ENCODE peak calls at places on chromosomes 2 and 18, in four cellular contexts. S is IMR-90, Q is K562, U is GM12878. T is an unnamed sample.

GRCh38 chr2:132448771-132449170 is 32.2 kb downstream of the GPR39 start:
- DNase-seq in S (peak; percentile 55), Q (no peak), U (no peak), T (peak; percentile 26)

GRCh38 chr18:48138660-48139426 is 208.4 kb upstream of the SMAD2 start:
- DNase-seq in S (no peak), Q (no peak), U (no peak), T (no peak)

GRCh38 chr2:174012347-174013309 is 47.5 kb upstream of the SP3 start:
- DNase-seq in S (no peak), Q (no peak), U (no peak), T (peak; percentile 31)

GRCh38 chr2:59276033-59276432 is 1034.9 kb upstream of the FANCL start:
- DNase-seq in S (no peak), Q (peak; percentile 15), U (no peak), T (no peak)

GRCh38 chr2:239142806-239143205 is 258.0 kb downstream of the HDAC4 start:
- DNase-seq in S (peak; percentile 1), Q (no peak), U (no peak), T (no peak)

GRCh38 chr18:63095768-63096167 is 223.8 kb downstream of the BCL2 start:
- DNase-seq in S (no peak), Q (no peak), U (no peak), T (no peak)

GRCh38 chr2:27086722-27087446 is at the start of gene KHK:
- DNase-seq in S (no peak), Q (peak; percentile 44), U (no peak), T (no peak)

GRCh38 chr2:38246105-38246504 is 131.0 kb downstream of the ATL2 start:
- DNase-seq in S (no peak), Q (no peak), U (no peak), T (no peak)

GRCh38 chr2:41803361-41803760 is 244.5 kb upstream of the PKDCC start:
- DNase-seq in S (no peak), Q (no peak), U (no peak), T (no peak)

GRCh38 chr18:67379991-67380390 is 136.5 kb downstream of the DSEL start:
- DNase-seq in S (peak; percentile 21), Q (no peak), U (no peak), T (no peak)

GRCh38 chr2:119751706-119752105 is 8.0 kb upstream of the PTPN4 start:
- DNase-seq in S (peak; percentile 11), Q (no peak), U (no peak), T (no peak)

GRCh38 chr18:26405190-26405781 is 143.1 kb downstream of the KCTD1 start:
- DNase-seq in S (peak; percentile 53), Q (peak; percentile 16), U (no peak), T (peak; percentile 46)

GRCh38 chr2:6914829-6915228 is 2.4 kb upstream of the RNF144A start:
- DNase-seq in S (peak; percentile 2), Q (no peak), U (no peak), T (peak; percentile 60)

GRCh38 chr2:7692657-7693161 is 775.5 kb downstream of the RNF144A start:
- DNase-seq in S (peak; percentile 53), Q (no peak), U (no peak), T (no peak)

DNA sequence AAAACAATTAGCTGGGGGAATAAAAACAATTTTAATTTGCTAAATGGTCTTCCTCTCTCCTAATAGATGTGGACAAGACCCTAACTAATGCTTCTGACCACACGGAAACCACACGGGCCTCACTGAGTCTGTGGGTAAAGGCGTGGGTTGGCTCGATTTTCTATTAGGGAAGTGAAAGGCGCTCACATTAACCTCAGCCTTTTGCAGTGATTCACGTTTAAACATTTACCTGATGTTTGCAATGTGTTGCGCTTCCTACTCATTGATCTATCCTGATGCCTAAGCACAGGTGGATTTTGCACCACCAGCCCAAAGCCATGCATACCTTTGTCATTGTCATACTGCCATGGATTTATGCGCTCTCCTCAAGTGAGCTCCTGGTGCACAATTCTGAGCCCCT is 35.6 kb upstream of the NRP2 start:
- DNase-seq in S (no peak), Q (no peak), U (peak; percentile 38), T (no peak)
- TF ChIP-seq FOS in S (no peak), Q (no peak), U (no peak), T (no peak)

GRCh38 chr2:9843229-9844035 is at the start of gene TAF1B:
- DNase-seq in S (peak; percentile 88), Q (peak; percentile 97), U (peak; percentile 72), T (peak; percentile 96)
- TF ChIP-seq POLR2A in S (peak; percentile 71), Q (peak; percentile 79), U (peak; percentile 86), T (peak; percentile 80)

DNA sequence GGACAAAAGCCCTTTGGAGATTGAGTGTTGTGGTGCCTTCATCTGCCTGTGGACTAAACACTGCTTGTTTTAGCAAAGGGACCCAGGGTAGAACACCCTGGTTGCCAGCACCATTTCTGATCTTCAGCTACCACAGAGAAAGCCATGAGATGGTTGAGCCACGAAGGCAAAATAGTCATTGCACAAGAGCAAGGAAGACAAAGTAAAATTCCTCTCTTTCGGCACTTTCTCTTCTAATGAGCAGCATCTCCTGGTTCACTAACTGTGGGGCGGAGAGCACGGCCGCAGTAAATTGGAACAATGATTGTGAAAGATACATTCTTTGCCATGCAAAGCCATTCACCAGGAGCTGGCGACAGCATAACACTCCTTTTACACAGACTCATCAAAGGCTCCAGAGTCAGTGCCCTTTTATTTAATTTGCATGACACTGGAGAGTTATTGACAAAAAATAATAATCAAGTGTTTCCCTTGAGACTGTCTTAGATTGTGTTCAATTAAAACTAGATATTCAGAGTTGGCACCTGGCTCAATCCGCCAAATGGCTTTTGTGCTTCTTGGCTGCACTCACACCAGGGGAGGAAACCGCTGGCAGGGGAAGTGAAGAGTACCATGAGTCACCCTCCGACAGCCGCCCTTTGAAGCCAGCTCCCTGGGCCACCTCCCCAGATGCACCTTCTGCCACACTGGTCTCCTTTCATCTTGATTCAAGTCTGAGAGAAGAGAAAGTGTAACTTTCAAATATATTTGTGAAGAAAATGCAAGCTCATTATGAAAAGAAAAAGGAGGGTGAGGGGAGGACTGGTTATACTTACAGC is 100.5 kb upstream of the MEIS1 start:
- DNase-seq in S (no peak), Q (no peak), U (no peak), T (no peak)
- H3K27ac ChIP-seq in S (no peak overlapping the region), Q (no peak overlapping the region), U (no peak overlapping the region), T (no peak overlapping the region)

DNA sequence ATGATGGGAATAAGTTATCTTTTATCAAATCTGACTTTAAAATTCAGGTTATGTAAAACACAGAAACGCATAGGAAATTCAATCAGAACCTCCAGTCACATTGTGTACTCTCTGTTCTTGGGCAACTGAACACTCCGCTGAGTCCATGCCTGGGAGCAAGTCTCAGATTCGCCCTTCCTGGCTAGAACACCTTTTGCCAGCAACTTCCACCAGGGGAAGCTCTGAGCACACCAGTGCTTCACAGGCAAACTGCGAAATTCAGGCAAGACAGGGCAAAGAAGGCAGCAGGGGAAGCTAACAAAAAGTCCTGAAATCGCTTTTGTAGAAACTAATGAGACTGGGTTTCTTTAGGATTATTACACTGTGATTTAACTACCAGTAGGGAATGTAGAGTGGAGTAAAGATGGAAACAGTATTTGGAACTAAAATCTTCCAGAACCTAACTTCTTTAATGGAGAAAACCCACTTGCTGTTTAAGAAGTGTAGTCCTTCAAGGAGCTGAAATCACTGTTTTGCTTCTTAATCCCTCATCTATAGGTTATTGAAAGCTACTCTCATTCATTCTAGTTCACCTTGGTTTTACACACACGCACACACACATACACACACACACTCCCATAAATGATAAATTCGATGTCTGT is 214.3 kb downstream of the TMEM182 start:
- DNase-seq in S (peak; percentile 4), Q (peak; percentile 34), U (no peak), T (no peak)
- TF ChIP-seq FOS in S (no peak), Q (no peak), U (no peak), T (no peak)

GRCh38 chr2:25421746-25422431 is 80.2 kb upstream of the DNMT3A start:
- DNase-seq in S (no peak), Q (no peak), U (no peak), T (no peak)

GRCh38 chr2:25418944-25419677 is 77.4 kb upstream of the DNMT3A start:
- DNase-seq in S (no peak), Q (no peak), U (peak; percentile 95), T (no peak)

GRCh38 chr2:25421289-25421688 is 79.6 kb upstream of the DNMT3A start:
- DNase-seq in S (no peak), Q (no peak), U (no peak), T (no peak)

GRCh38 chr2:25419678-25420242 is 78.0 kb upstream of the DNMT3A start:
- DNase-seq in S (no peak), Q (no peak), U (peak; percentile 96), T (no peak)

DNA sequence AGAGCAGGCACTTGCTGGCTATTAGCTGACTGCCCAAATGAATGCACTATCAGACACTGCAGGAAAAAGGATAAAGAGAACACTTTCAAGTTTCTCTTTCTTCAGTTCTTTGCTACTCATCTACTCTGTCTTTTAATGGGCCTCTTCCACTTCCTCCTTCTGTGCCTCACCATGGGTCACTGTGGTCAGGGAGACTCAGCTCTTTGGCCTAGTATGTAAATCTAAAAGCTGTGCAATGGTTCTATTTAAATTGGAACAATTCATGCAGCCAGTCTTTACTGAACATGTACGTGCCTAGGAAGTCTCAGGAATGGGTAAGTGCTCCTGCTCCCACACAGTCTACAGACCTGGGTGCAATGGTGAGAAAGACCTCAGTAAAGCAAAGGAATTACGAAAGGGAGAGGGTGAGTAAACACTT is 79.1 kb upstream of the DNMT3A start:
- DNase-seq in S (no peak), Q (no peak), U (peak; percentile 93), T (no peak)
- TF ChIP-seq POLR2A in S (no peak), Q (no peak), U (peak; percentile 72), T (no peak)

GRCh38 chr18:74290831-74291770 is 662 bp downstream of the CYB5A start:
- DNase-seq in S (no peak), Q (no peak), U (no peak), T (no peak)

GRCh38 chr18:74288730-74289129 is 3.0 kb downstream of the CYB5A start:
- DNase-seq in S (no peak), Q (no peak), U (no peak), T (no peak)

GRCh38 chr18:74288041-74288440 is 3.7 kb downstream of the CYB5A start:
- DNase-seq in S (no peak), Q (no peak), U (no peak), T (no peak)

GRCh38 chr18:74289946-74290478 is 1.8 kb downstream of the CYB5A start:
- DNase-seq in S (no peak), Q (no peak), U (no peak), T (no peak)

DNA sequence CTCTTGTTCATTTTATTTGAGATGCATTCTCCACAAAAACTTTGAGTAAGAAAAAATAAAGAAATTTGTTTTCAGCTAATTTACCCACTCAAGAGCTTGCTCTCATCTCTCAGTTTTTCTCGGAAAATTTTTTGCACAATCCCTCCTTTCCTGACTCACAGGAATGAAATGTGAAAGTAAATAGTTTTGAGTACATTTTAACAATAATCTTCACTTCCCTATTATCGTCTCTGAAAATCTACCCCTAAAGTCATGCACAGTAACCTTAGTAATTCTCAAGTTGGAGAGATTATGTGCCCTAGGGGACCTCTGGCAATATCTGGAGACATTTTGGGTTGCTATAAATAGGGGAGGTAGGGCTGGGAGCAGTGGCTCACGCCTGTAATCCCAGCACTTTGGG is 2.6 kb downstream of the CYB5A start:
- DNase-seq in S (peak; percentile 35), Q (no peak), U (no peak), T (no peak)
- H3K27ac ChIP-seq in S (peak overlapping the region; percentile 52), Q (no peak overlapping the region), U (no peak overlapping the region), T (no peak overlapping the region)